ENCODE peak calls at places on chromosomes 12 and 14, in five cellular contexts. One of them, this sample, is unnamed.

GRCh38 chr12:73057428-73057827 is 785.3 kb downstream of the TRHDE start:
- DNase-seq in K562: no peak
- DNase-seq in GM23338: peak
- DNase-seq in GM12878: no peak
- DNase-seq in HepG2: no peak
- DNase-seq in this sample: peak

GRCh38 chr12:47813491-47814196 is 6.1 kb downstream of the HDAC7 start:
- DNase-seq in K562: peak
- DNase-seq in GM23338: peak
- DNase-seq in GM12878: no peak
- DNase-seq in HepG2: no peak
- DNase-seq in this sample: no peak

GRCh38 chr14:103068351-103069073 is 11.2 kb upstream of the CDC42BPB start:
- DNase-seq in K562: no peak
- DNase-seq in GM23338: no peak
- DNase-seq in GM12878: no peak
- DNase-seq in HepG2: no peak
- DNase-seq in this sample: no peak

GRCh38 chr12:76300297-76300665 is 47.9 kb downstream of the BBS10 start:
- DNase-seq in K562: no peak
- DNase-seq in GM23338: no peak
- DNase-seq in GM12878: no peak
- DNase-seq in HepG2: no peak
- DNase-seq in this sample: no peak

GRCh38 chr12:57844725-57845477 is 1.6 kb downstream of the CTDSP2 start:
- DNase-seq in K562: peak
- DNase-seq in GM23338: peak
- DNase-seq in GM12878: no peak
- DNase-seq in HepG2: peak
- DNase-seq in this sample: peak

GRCh38 chr14:64541261-64541970 is 875 bp downstream of the HSPA2 start:
- DNase-seq in K562: no peak
- DNase-seq in GM23338: peak
- DNase-seq in GM12878: no peak
- DNase-seq in HepG2: no peak
- DNase-seq in this sample: peak

GRCh38 chr14:75985618-75986438 is at the start of gene IFT43:
- DNase-seq in K562: peak
- DNase-seq in GM23338: peak
- DNase-seq in GM12878: no peak
- DNase-seq in HepG2: no peak
- DNase-seq in this sample: peak

GRCh38 chr14:95895720-95896119 is 19.1 kb downstream of the TUNAR start:
- DNase-seq in K562: peak
- DNase-seq in GM23338: peak
- DNase-seq in GM12878: no peak
- DNase-seq in HepG2: peak
- DNase-seq in this sample: peak

GRCh38 chr12:113261847-113262470 is 40.7 kb downstream of the TPCN1 start:
- DNase-seq in K562: no peak
- DNase-seq in GM23338: no peak
- DNase-seq in GM12878: peak
- DNase-seq in HepG2: no peak
- DNase-seq in this sample: no peak

GRCh38 chr12:25208554-25208953 is 13.5 kb downstream of the ETFRF1 start:
- DNase-seq in K562: no peak
- DNase-seq in GM23338: no peak
- DNase-seq in GM12878: no peak
- DNase-seq in HepG2: peak
- DNase-seq in this sample: no peak

GRCh38 chr12:100128509-100128908 is 14.2 kb downstream of the BLTP3B start:
- DNase-seq in K562: peak
- DNase-seq in GM23338: peak
- DNase-seq in GM12878: no peak
- DNase-seq in HepG2: peak
- DNase-seq in this sample: peak

GRCh38 chr12:57450057-57450456 is 5.0 kb upstream of the INHBE start:
- DNase-seq in K562: no peak
- DNase-seq in GM23338: no peak
- DNase-seq in GM12878: no peak
- DNase-seq in HepG2: no peak
- DNase-seq in this sample: no peak

GRCh38 chr12:44889871-44890270 is 13.8 kb upstream of the NELL2 start:
- DNase-seq in K562: no peak
- DNase-seq in GM23338: no peak
- DNase-seq in GM12878: no peak
- DNase-seq in HepG2: no peak
- DNase-seq in this sample: no peak

GRCh38 chr14:88572117-88572516 is 9.3 kb downstream of the ZC3H14 start:
- DNase-seq in K562: no peak
- DNase-seq in GM23338: no peak
- DNase-seq in GM12878: no peak
- DNase-seq in HepG2: no peak
- DNase-seq in this sample: no peak

GRCh38 chr12:116878567-116879508 is 2.4 kb downstream of the HRK start:
- DNase-seq in K562: no peak
- DNase-seq in GM23338: peak
- DNase-seq in GM12878: no peak
- DNase-seq in HepG2: no peak
- DNase-seq in this sample: no peak

GRCh38 chr14:51957950-51958349 is 31.4 kb upstream of the RTRAF start:
- DNase-seq in K562: no peak
- DNase-seq in GM23338: no peak
- DNase-seq in GM12878: no peak
- DNase-seq in HepG2: no peak
- DNase-seq in this sample: no peak

GRCh38 chr14:74733241-74733640 is 20.3 kb downstream of the FCF1 start:
- DNase-seq in K562: no peak
- DNase-seq in GM23338: no peak
- DNase-seq in GM12878: no peak
- DNase-seq in HepG2: no peak
- DNase-seq in this sample: no peak

GRCh38 chr12:77122236-77122635 is 56.9 kb upstream of the E2F7 start:
- DNase-seq in K562: no peak
- DNase-seq in GM23338: no peak
- DNase-seq in GM12878: no peak
- DNase-seq in HepG2: peak
- DNase-seq in this sample: peak

GRCh38 chr14:24943024-24943423 is 106.9 kb downstream of the STXBP6 start:
- DNase-seq in K562: no peak
- DNase-seq in GM23338: peak
- DNase-seq in GM12878: no peak
- DNase-seq in HepG2: no peak
- DNase-seq in this sample: no peak

GRCh38 chr12:88579572-88579940 is 715 bp downstream of the KITLG start:
- DNase-seq in K562: no peak
- DNase-seq in GM23338: no peak
- DNase-seq in GM12878: no peak
- DNase-seq in HepG2: no peak
- DNase-seq in this sample: peak

GRCh38 chr12:92649511-92650227 is 53.1 kb upstream of the PLEKHG7 start:
- DNase-seq in K562: peak
- DNase-seq in GM23338: peak
- DNase-seq in GM12878: peak
- DNase-seq in HepG2: peak
- DNase-seq in this sample: peak

GRCh38 chr14:69780092-69780491 is 13.2 kb downstream of the SRSF5 start:
- DNase-seq in K562: no peak
- DNase-seq in GM23338: no peak
- DNase-seq in GM12878: no peak
- DNase-seq in HepG2: peak
- DNase-seq in this sample: no peak

GRCh38 chr12:84757978-84758377 is 154.6 kb downstream of the SLC6A15 start:
- DNase-seq in K562: no peak
- DNase-seq in GM23338: no peak
- DNase-seq in GM12878: no peak
- DNase-seq in HepG2: no peak
- DNase-seq in this sample: no peak

GRCh38 chr14:69711471-69712216 is 55.3 kb upstream of the SRSF5 start:
- DNase-seq in K562: no peak
- DNase-seq in GM23338: no peak
- DNase-seq in GM12878: no peak
- DNase-seq in HepG2: no peak
- DNase-seq in this sample: no peak

GRCh38 chr12:44876554-44877275 is 600 bp upstream of the NELL2 start:
- DNase-seq in K562: peak
- DNase-seq in GM23338: peak
- DNase-seq in GM12878: no peak
- DNase-seq in HepG2: no peak
- DNase-seq in this sample: peak

GRCh38 chr12:49231881-49232650 is 32.8 kb upstream of the TUBA1C start:
- DNase-seq in K562: no peak
- DNase-seq in GM23338: no peak
- DNase-seq in GM12878: no peak
- DNase-seq in HepG2: no peak
- DNase-seq in this sample: no peak

GRCh38 chr12:93243689-93244513 is 133.8 kb upstream of the NUDT4 start:
- DNase-seq in K562: peak
- DNase-seq in GM23338: no peak
- DNase-seq in GM12878: peak
- DNase-seq in HepG2: peak
- DNase-seq in this sample: peak

GRCh38 chr12:27818421-27818918 is 38.4 kb upstream of the MANSC4 start:
- DNase-seq in K562: no peak
- DNase-seq in GM23338: no peak
- DNase-seq in GM12878: no peak
- DNase-seq in HepG2: peak
- DNase-seq in this sample: no peak

DNA sequence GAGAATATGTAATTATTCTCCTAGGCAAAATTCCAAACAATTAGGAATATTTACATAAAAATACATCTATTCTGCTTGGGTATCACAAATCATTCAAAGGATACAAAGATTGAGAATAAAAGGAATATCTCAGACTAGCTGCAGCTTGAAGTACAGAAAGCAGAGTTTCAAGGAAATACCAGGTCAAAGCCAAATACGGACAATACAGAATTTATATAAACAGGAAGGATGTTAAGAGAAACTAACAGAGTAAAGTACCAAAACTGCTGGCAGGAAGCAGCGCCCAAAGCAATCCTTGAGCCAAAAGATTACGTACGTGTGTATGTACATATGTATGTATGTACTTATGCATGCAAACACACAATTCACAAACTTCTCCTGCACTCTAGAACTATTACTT is 86.6 kb downstream of the PPP1R12A start:
- DNase-seq in K562: no peak
- DNase-seq in GM23338: no peak
- DNase-seq in GM12878: no peak
- DNase-seq in HepG2: no peak
- DNase-seq in this sample: no peak
- TF ChIP-seq JUNB in K562: no peak
- TF ChIP-seq JUNB in GM23338: no peak
- TF ChIP-seq JUNB in GM12878: no peak
- TF ChIP-seq JUNB in HepG2: no peak
- TF ChIP-seq JUNB in this sample: no peak

DNA sequence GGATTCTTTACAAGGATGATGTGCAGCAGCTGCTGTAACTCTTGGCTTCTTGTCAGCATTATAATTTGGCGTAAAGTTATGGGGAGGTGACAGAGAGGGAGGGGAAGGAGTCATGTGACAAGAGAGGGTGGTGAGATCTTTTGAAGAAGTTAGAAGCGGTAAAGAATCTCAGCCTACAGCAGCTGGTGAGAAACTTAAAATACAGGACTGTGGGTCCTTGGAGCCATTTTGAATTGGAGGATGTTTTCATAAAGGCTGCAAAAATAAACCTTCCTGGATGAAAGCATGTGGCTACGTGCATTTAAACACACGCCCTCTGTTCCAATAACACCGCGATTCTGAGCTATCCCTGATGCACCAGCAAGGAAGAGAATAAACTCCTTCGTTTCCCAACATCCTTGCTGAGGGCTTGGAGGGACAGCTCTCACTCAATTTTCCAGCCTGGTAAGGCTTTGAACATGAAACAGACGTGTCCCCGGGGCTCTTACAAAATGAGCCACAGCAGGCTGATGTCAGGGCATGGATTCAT is 133.7 kb downstream of the TMEM30B start:
- DNase-seq in K562: no peak
- DNase-seq in GM23338: no peak
- DNase-seq in GM12878: no peak
- DNase-seq in HepG2: no peak
- DNase-seq in this sample: no peak
- TF ChIP-seq JUNB in K562: no peak
- TF ChIP-seq JUNB in GM23338: no peak
- TF ChIP-seq JUNB in GM12878: no peak
- TF ChIP-seq JUNB in HepG2: no peak
- TF ChIP-seq JUNB in this sample: no peak

GRCh38 chr12:6450869-6451347 is 934 bp upstream of the TAPBPL start:
- DNase-seq in K562: no peak
- DNase-seq in GM23338: peak
- DNase-seq in GM12878: no peak
- DNase-seq in HepG2: no peak
- DNase-seq in this sample: no peak
- TF ChIP-seq JUNB in K562: no peak
- TF ChIP-seq JUNB in GM23338: no peak
- TF ChIP-seq JUNB in GM12878: no peak
- TF ChIP-seq JUNB in HepG2: no peak
- TF ChIP-seq JUNB in this sample: no peak

DNA sequence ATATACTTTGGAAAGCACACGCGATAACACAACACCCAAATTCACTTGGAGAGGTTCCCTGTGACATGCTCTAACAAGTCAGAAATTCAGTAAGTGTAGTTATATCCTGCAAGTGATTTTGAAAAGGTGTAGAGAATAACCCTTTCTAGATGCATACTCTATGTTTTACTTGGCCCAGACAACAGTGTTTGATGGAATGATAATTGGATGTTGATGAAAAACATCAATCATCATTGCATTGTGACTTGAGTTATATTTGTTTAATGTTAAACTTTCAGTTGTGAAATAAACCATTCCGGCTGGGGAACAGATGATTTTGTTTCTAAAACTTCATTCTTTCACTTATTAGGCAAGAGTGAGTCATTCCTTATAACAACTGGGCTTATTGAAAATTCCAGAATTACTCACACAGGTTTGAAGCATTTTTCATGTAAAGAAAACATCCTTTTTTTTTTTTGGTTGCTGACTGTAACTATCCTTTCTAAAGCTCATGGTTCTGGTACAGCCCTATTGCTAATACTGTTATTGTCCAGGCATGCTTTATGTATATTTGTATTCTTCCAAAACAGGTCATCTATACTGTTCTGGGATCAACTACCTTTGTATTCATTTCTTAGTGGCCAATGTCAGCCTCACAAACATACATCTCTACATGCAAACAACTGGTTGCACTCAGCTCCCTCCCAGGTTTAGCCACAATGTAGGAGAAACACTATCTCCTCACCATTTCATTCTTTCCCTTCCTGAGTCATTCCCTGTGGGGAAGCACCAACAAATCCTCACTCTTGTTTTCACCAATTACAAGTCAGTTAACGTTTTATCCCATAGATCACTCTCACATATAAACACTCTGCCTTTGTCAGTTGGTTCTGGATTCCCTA is 121.2 kb upstream of the LRIG3 start:
- DNase-seq in K562: no peak
- DNase-seq in GM23338: no peak
- DNase-seq in GM12878: no peak
- DNase-seq in HepG2: no peak
- DNase-seq in this sample: peak
- TF ChIP-seq JUNB in K562: no peak
- TF ChIP-seq JUNB in GM23338: no peak
- TF ChIP-seq JUNB in GM12878: no peak
- TF ChIP-seq JUNB in HepG2: no peak
- TF ChIP-seq JUNB in this sample: peak

GRCh38 chr12:45991289-45992249 is 1.2 kb upstream of the SCAF11 start:
- DNase-seq in K562: peak
- DNase-seq in GM23338: peak
- DNase-seq in GM12878: no peak
- DNase-seq in HepG2: peak
- DNase-seq in this sample: peak
- TF ChIP-seq JUNB in K562: no peak
- TF ChIP-seq JUNB in GM23338: no peak
- TF ChIP-seq JUNB in GM12878: no peak
- TF ChIP-seq JUNB in HepG2: no peak
- TF ChIP-seq JUNB in this sample: no peak